ENCODE peak calls at places on chromosomes 3 and 15, in nine cellular contexts. O is tibial artery; H is fibroblast of mammary gland; Q is uterus; I is OCI-M1; T is activated CD4-positive, alpha-beta T cell treated with anti-CD3 and anti-CD28 coated beads, Interleukin-2, amount 10 ng/mL, durations not matched to agents 7 days and 5 days; C is head of caudate nucleus; X is iPS DF 6.9; M is activated T-cell treated with anti-CD3 and anti-CD28 coated beads for 1 hour. Y is an unnamed sample.

GRCh38 chr15:39887832-39888231 is 32.2 kb downstream of the GPR176 start:
- DNase-seq in Q (no peak), X (no peak), I (peak), T (peak), O (no peak), C (peak), M (no peak), H (peak), Y (peak)

GRCh38 chr3:171183042-171183441 is 156.5 kb upstream of the SLC2A2 start:
- DNase-seq in Q (no peak), I (peak), M (no peak), H (peak), X (no peak), T (no peak), C (peak), O (no peak), Y (no peak)

GRCh38 chr15:39511915-39512260 is 69.0 kb upstream of the THBS1 start:
- DNase-seq in O (no peak), H (peak), M (no peak), Q (no peak), I (no peak), X (no peak), T (no peak), C (no peak), Y (no peak)

GRCh38 chr3:99131876-99132275 is 230.4 kb upstream of the DCBLD2 start:
- DNase-seq in X (no peak), Q (no peak), C (no peak), H (no peak), T (no peak), I (no peak), O (no peak), M (no peak), Y (no peak)

GRCh38 chr3:141389703-141390102 is 21.4 kb downstream of the ZBTB38 start:
- DNase-seq in Q (no peak), M (no peak), X (no peak), H (peak), O (no peak), I (no peak), T (no peak), C (no peak), Y (no peak)

GRCh38 chr3:131636266-131636775 is 133.6 kb upstream of the MRPL3 start:
- DNase-seq in M (no peak), I (no peak), X (no peak), O (no peak), Q (no peak), T (no peak), C (no peak), H (no peak), Y (no peak)

GRCh38 chr15:89556413-89557262 is 18.6 kb upstream of the TICRR start:
- DNase-seq in M (peak), X (peak), O (no peak), I (peak), T (peak), H (peak), Q (peak), C (peak), Y (no peak)

GRCh38 chr15:68055224-68055705 is 1.1 kb downstream of the PIAS1 start:
- DNase-seq in O (no peak), T (peak), C (peak), I (peak), H (peak), M (peak), X (no peak), Q (no peak), Y (no peak)

GRCh38 chr3:141243295-141243707 is 11.7 kb downstream of the PXYLP1 start:
- DNase-seq in M (peak), T (peak), C (peak), I (no peak), O (no peak), Q (no peak), H (peak), X (no peak), Y (no peak)

GRCh38 chr3:145125307-145125706 is 1035.7 kb downstream of the PLOD2 start:
- DNase-seq in M (no peak), X (no peak), T (no peak), H (peak), I (no peak), Q (no peak), C (no peak), O (no peak), Y (no peak)

GRCh38 chr3:22981861-22982260 is 221.3 kb upstream of the UBE2E2 start:
- DNase-seq in I (no peak), C (no peak), H (no peak), Q (no peak), O (no peak), M (no peak), X (no peak), T (no peak), Y (no peak)

GRCh38 chr3:5426094-5426883 is 238.8 kb downstream of the EDEM1 start:
- DNase-seq in C (peak), X (peak), O (peak), I (peak), Q (peak), M (peak), H (peak), T (peak), Y (peak)

GRCh38 chr15:68833734-68834334 is 13.1 kb upstream of the ANP32A start:
- DNase-seq in I (no peak), T (peak), X (no peak), Q (no peak), C (no peak), H (no peak), M (no peak), O (no peak), Y (no peak)

Y was measured in epithelial cell of prostate.